ENCODE peak calls at places on chromosomes 11 and 22, in eight cellular contexts. Y is keratinocyte, A is OCI-LY7, J is SJSA1, X is psoas muscle, W is cardiac muscle cell, I is stomach, N is brain microvascular endothelial cell. L is an unnamed sample. For H3K36me3, the result is how much of the 10 kb centered on the place peaks cover.

GRCh38 chr11:9568161-9568853 is 5.2 kb upstream of the WEE1 start:
- DNase-seq in Y (no peak), A (no peak), J (no peak), X (no peak), W (peak), I (no peak), N (no peak), L (no peak)

GRCh38 chr22:44393066-44393465 is 80.3 kb upstream of the SHISAL1 start:
- DNase-seq in Y (no peak), A (no peak), J (peak), X (peak), W (no peak), I (no peak), N (no peak), L (no peak)

GRCh38 chr11:45543808-45544422 is 121.5 kb downstream of the CHST1 start:
- DNase-seq in Y (no peak), A (peak), J (no peak), X (no peak), W (peak), I (no peak), N (no peak), L (no peak)

GRCh38 chr11:61277973-61278565 is 17.0 kb downstream of the VWCE start:
- DNase-seq in Y (no peak), A (no peak), J (no peak), X (no peak), W (no peak), I (no peak), N (no peak), L (no peak)

GRCh38 chr22:47474895-47475294 is 712.4 kb downstream of the TBC1D22A start:
- DNase-seq in Y (no peak), A (no peak), J (no peak), X (no peak), W (no peak), I (no peak), N (no peak), L (no peak)

GRCh38 chr11:76798202-76798581 is 15.0 kb downstream of the TSKU start:
- DNase-seq in Y (no peak), A (no peak), J (no peak), X (no peak), W (no peak), I (no peak), N (no peak), L (no peak)

GRCh38 chr11:56923116-56923515 is 65.6 kb upstream of the OR5AK2 start:
- DNase-seq in Y (no peak), A (no peak), J (no peak), X (no peak), W (no peak), I (no peak), N (no peak), L (no peak)

GRCh38 chr22:50399751-50400331 is 56.7 kb downstream of the PPP6R2 start:
- DNase-seq in Y (no peak), A (peak), J (no peak), X (peak), W (peak), I (peak), N (peak), L (peak)

GRCh38 chr11:110761131-110761530 is 48.9 kb upstream of the ARHGAP20 start:
- DNase-seq in Y (no peak), A (no peak), J (no peak), X (no peak), W (no peak), I (no peak), N (no peak), L (no peak)

GRCh38 chr11:116793476-116794096 is 1.9 kb upstream of the APOA5 start:
- DNase-seq in Y (no peak), A (peak), J (no peak), X (no peak), W (peak), I (no peak), N (no peak), L (no peak)

GRCh38 chr11:30258679-30259078 is 27.9 kb downstream of the FSHB start:
- DNase-seq in Y (no peak), A (no peak), J (no peak), X (no peak), W (no peak), I (no peak), N (no peak), L (no peak)

GRCh38 chr11:44261800-44262591 is 47.9 kb downstream of the ALX4 start:
- DNase-seq in Y (no peak), A (no peak), J (no peak), X (no peak), W (no peak), I (no peak), N (no peak), L (peak)

GRCh38 chr22:20589614-20590476 is 82.4 kb downstream of the MED15 start:
- DNase-seq in Y (no peak), A (no peak), J (no peak), X (no peak), W (no peak), I (no peak), N (no peak), L (no peak)

GRCh38 chr11:75270896-75271415 is 30.4 kb downstream of the TPBGL start:
- DNase-seq in Y (no peak), A (peak), J (no peak), X (no peak), W (no peak), I (no peak), N (no peak), L (peak)

GRCh38 chr22:27534720-27535125 is 266.8 kb downstream of the MN1 start:
- DNase-seq in Y (no peak), A (no peak), J (no peak), X (no peak), W (peak), I (no peak), N (peak), L (no peak)

GRCh38 chr22:21641417-21641794 is 696 bp upstream of the SDF2L1 start:
- DNase-seq in Y (no peak), A (no peak), J (no peak), X (peak), W (peak), I (peak), N (no peak), L (peak)

GRCh38 chr11:20131744-20132666 is 28.3 kb downstream of the DBX1 start:
- DNase-seq in Y (peak), A (peak), J (no peak), X (peak), W (peak), I (peak), N (peak), L (peak)

GRCh38 chr11:31656051-31656450 is 146.5 kb downstream of the ELP4 start:
- DNase-seq in Y (no peak), A (no peak), J (no peak), X (no peak), W (peak), I (no peak), N (no peak), L (no peak)

GRCh38 chr11:96044311-96044710 is 120.4 kb upstream of the MTMR2 start:
- DNase-seq in Y (no peak), A (no peak), J (no peak), X (no peak), W (no peak), I (no peak), N (no peak), L (no peak)

GRCh38 chr11:96050435-96051182 is 126.7 kb upstream of the MTMR2 start:
- DNase-seq in Y (no peak), A (no peak), J (no peak), X (no peak), W (peak), I (no peak), N (peak), L (no peak)

GRCh38 chr11:96044747-96045146 is 120.8 kb upstream of the MTMR2 start:
- DNase-seq in Y (no peak), A (no peak), J (no peak), X (no peak), W (no peak), I (no peak), N (no peak), L (no peak)

GRCh38 chr11:96049426-96049825 is 125.5 kb upstream of the MTMR2 start:
- DNase-seq in Y (no peak), A (no peak), J (no peak), X (no peak), W (peak), I (no peak), N (peak), L (no peak)

DNA sequence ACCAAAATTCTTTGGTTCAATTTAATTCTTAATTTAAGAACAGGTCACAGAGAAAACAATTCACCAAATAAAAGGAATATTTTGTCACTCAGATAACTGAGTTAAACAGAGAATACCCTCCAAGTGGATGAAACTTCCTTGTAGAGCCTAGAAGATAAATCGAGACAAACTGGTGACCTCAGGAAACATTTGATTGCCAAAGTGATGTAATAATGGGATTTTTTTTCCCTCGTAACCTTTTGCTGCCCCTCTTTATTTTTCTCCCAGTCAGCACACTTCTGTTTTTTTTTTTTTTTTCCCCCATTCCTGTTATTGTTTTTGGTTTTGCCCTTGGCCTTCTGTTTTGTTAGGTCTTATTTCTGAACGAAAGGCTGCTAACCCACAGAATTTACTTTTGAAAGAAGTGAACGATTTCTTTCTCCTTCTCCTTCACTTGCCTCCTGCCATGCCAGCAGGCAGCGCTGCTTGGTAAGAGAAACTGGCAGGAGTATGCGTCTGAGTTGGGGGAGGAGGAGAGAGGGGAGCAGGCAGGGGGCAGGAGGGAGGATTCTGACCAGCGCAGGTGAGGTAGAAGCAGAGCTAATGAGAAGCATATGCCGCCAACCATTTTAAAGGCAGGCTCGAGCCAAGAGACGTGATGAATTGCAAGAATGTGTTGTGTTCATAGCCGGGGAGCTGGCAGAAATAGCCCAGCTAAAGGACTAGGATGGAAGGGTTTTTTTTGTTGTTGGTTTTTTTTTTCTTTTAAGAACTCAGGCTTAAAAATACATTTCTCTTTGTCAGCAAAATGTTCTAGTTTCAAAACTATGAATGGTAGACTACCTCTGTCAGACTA is 121.9 kb upstream of the MTMR2 start:
- DNase-seq in Y (no peak), A (no peak), J (peak), X (peak), W (peak), I (peak), N (peak), L (peak)
- H3K4me3 ChIP-seq in Y (no peak), A (no peak), J (no peak), X (peak), W (no peak), I (peak), N (no peak), L (no peak)

GRCh38 chr11:972812-973211 is 47.1 kb downstream of the AP2A2 start:
- DNase-seq in Y (no peak), A (no peak), J (no peak), X (no peak), W (no peak), I (no peak), N (no peak), L (no peak)
- H3K36me3 ChIP-seq in Y (under half), A (under half), J (under half), X (half or more), W (under half), I (half or more), N (under half), L (under half)

GRCh38 chr22:24809331-24809730 is 3.3 kb downstream of the SGSM1 start:
- DNase-seq in Y (no peak), A (no peak), J (no peak), X (no peak), W (no peak), I (peak), N (no peak), L (peak)

GRCh38 chr22:24805790-24806662 is at the start of gene SGSM1:
- DNase-seq in Y (peak), A (no peak), J (peak), X (peak), W (peak), I (peak), N (peak), L (peak)

GRCh38 chr22:24803064-24803542 is 2.9 kb upstream of the SGSM1 start:
- DNase-seq in Y (peak), A (peak), J (peak), X (peak), W (peak), I (peak), N (peak), L (peak)

GRCh38 chr22:24807284-24807950 is 1.4 kb downstream of the SGSM1 start:
- DNase-seq in Y (peak), A (no peak), J (no peak), X (peak), W (peak), I (no peak), N (peak), L (peak)

DNA sequence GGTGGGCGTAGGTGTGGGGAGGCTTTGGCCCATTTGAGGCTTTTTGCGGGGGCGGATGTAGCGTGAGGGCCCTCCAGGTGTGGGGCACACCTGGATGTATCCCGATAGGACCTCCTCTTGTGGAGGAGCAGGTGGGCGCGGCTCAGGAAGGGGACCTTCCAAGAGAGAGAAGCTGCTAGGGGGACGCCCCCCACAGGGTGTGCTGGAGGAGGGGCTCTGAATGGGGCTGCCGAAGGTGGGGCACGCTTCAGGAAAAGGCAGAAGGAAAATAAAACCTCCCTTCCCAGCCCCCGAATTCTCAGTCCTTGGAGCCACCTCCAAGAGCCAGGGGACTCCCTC is 621 bp downstream of the SGSM1 start:
- DNase-seq in Y (no peak), A (no peak), J (no peak), X (no peak), W (no peak), I (no peak), N (no peak), L (no peak)
- H3K4me3 ChIP-seq in Y (no peak), A (no peak), J (no peak), X (peak), W (peak), I (peak), N (no peak), L (peak)

GRCh38 chr22:39532215-39533071 is at the start of gene RPS19BP1:
- DNase-seq in Y (peak), A (peak), J (peak), X (peak), W (peak), I (peak), N (peak), L (peak)
- H3K36me3 ChIP-seq in Y (under half), A (under half), J (under half), X (under half), W (under half), I (under half), N (under half), L (under half)

DNA sequence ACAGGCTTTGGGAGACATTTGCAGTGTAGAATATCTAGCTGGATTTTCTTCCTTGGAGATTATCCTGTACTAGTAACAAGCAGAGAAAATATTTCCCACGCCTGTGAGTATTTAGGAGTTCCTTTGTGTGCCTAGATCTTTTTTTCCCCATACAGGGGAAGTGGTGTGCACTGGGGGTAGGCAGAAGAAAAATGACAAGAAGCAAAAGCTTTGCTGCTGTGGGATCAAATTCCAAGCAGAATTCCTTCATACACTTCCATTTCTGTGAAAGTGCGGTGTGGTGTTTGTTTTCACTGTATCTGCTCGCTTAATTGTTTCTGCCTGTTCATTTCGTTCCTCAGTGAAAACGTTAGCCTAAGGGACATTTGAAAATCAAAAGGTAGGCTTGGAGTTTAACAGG is 47.9 kb downstream of the BLID start:
- DNase-seq in Y (no peak), A (no peak), J (no peak), X (no peak), W (no peak), I (no peak), N (no peak), L (no peak)
- H3K4me3 ChIP-seq in Y (no peak), A (no peak), J (peak), X (no peak), W (no peak), I (no peak), N (no peak), L (no peak)

DNA sequence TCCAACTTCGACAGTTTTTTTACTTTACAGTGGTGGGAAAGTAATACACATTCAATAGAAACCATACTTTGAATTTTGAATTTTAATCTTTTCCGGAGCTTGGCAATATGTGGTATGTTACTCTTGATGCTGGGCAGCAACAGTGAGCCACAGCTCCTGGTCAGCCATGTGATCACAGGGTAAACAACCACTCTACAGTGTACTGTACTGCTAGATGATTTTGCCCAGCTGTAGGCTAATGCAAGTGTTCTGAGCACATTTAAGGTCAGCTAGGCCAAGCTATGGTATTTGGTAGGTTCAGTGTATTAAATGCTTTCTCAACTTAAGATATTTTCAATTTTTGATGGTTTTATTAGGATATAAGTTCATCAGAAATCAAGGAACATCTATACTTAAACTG is 48.7 kb upstream of the GRIK4 start:
- DNase-seq in Y (no peak), A (no peak), J (no peak), X (no peak), W (no peak), I (no peak), N (no peak), L (no peak)
- H3K36me3 ChIP-seq in Y (under half), A (under half), J (under half), X (half or more), W (half or more), I (half or more), N (half or more), L (under half)

DNA sequence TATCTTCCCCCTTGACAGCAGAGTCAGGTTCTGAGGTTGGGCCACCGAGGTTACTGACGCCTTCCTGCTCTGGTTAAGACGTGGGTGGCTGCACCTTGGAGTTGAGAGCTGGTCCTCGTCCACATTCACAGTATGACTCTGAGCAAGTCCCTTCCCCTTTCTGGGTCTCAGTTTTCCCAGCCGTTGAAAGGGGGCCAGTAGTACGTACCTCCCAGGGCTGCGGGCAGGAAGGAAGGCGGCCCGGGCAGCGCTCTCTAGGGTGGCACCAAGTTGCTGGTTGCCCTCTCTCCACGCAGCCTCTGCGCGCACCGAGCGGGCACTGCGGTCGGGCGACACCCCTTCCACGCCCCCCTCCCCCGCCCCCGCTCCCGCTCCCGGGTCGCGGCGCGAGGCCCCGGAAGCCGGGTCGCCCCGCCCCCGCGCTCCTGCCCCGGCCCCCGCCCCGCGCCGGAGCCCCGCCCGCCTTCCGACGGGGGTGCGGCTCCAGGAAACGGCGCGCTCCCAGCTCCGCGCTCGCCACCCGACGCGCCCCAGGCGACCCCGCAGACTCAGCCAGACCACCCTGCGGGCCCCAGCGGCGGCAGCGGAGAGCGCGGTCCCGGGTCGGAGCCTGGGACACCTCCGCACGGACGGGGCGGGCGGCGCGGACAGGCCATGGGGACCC is at the start of gene EHBP1L1:
- DNase-seq in Y (no peak), A (peak), J (peak), X (peak), W (peak), I (peak), N (no peak), L (peak)
- H3K4me3 ChIP-seq in Y (peak), A (peak), J (peak), X (peak), W (peak), I (peak), N (peak), L (peak)

GRCh38 chr22:30925667-30926066 is 42.9 kb downstream of the MORC2 start:
- DNase-seq in Y (no peak), A (no peak), J (no peak), X (no peak), W (no peak), I (no peak), N (no peak), L (no peak)
- H3K36me3 ChIP-seq in Y (under half), A (half or more), J (under half), X (half or more), W (under half), I (half or more), N (under half), L (under half)

L was measured in testis.